ENCODE peak calls at places on chromosomes 11 and 22, in six cellular contexts. G, S, U, D, K and V are unnamed samples.

GRCh38 chr11:129280027-129280811 is 88.1 kb upstream of the ARHGAP32 start:
- DNase-seq in S (no peak), G (no peak), K (no peak), U (no peak), D (peak; percentile 58), V (peak; percentile 26)

GRCh38 chr22:50529416-50530279 is at the start of gene TYMP:
- DNase-seq in S (no peak), K (no peak), U (no peak), G (no peak), D (peak; percentile 19), V (no peak)

GRCh38 chr22:45709866-45710265 is 38.2 kb downstream of the ATXN10 start:
- DNase-seq in U (no peak), K (no peak), S (peak; percentile 77), D (no peak), G (no peak), V (no peak)

GRCh38 chr11:8221025-8221723 is 42.5 kb downstream of the LMO1 start:
- DNase-seq in K (no peak), D (no peak), G (no peak), U (no peak), S (no peak), V (no peak)

GRCh38 chr22:42074153-42074750 is at the start of gene PHETA2:
- DNase-seq in K (peak; percentile 49), G (no peak), S (no peak), U (no peak), D (no peak), V (no peak)

GRCh38 chr11:114036156-114036811 is 23.2 kb upstream of the ZBTB16 start:
- DNase-seq in K (peak; percentile 73), U (peak; percentile 71), D (peak; percentile 60), S (peak; percentile 72), G (no peak), V (peak; percentile 89)

GRCh38 chr22:29883045-29883830 is at the start of gene MTMR3:
- DNase-seq in U (peak; percentile 78), S (peak; percentile 89), K (peak; percentile 91), D (peak; percentile 73), G (peak; percentile 49), V (peak; percentile 92)

GRCh38 chr22:19351604-19352003 is 60.1 kb upstream of the CLTCL1 start:
- DNase-seq in K (no peak), S (no peak), G (no peak), U (no peak), D (no peak), V (no peak)

GRCh38 chr11:36452231-36452630 is 57.8 kb downstream of the TRAF6 start:
- DNase-seq in S (no peak), D (no peak), G (no peak), K (no peak), U (no peak), V (peak; percentile 90)

GRCh38 chr11:87254582-87254981 is 216.8 kb downstream of the TMEM135 start:
- DNase-seq in D (no peak), K (no peak), S (no peak), U (no peak), G (no peak), V (no peak)

DNA sequence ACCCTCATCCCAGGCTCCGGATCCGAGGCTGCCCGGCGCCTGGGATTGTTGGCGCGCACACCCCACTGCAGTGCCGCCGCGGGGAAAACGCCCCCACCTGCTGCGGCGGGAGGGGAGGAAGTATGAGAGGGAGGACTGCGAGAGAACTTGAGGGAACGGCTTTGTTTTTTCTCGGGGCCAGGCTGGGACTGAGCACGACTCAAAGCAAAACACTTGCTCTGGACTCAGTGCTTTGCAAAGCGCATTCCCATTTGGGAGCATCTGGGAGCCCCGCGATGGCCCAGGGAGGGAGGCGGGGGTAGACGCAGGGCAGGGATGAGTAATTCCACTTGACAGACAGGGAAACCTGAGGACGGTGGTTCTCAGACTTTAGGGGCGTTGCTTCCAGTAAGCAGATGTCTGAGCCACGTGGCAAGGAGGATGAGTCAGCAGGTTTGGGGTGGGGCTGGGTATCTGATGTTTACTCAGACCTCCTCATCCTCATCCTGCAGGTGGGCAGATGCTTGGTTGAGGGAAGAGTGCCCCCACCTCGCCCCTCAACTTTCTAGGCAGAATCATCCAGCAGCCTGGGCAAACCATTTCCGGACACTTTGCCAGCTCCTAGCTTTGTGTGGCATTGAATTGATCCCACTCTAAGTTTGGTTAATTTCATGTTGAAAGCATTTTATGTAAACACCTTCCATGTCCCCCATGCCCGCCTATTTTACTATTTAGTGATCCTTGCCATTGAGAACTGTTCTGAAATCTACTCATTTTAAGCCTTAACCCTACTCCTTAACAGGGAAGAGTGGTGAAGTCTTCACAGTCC is 1.5 kb downstream of the MIAT start:
- DNase-seq in D (no peak), K (peak; percentile 52), U (peak; percentile 82), G (no peak), S (peak; percentile 93), V (peak; percentile 84)
- TF ChIP-seq MYC in D (no peak), K (no peak), U (no peak), G (no peak), S (no peak), V (peak; percentile 90)

GRCh38 chr11:33083918-33084317 is 44.5 kb downstream of the TCP11L1 start:
- DNase-seq in K (no peak), U (no peak), S (no peak), D (no peak), G (no peak), V (no peak)

GRCh38 chr11:33086017-33086416 is 46.6 kb downstream of the TCP11L1 start:
- DNase-seq in D (peak; percentile 13), K (no peak), G (no peak), S (no peak), U (no peak), V (no peak)

GRCh38 chr11:33094157-33094556 is 54.8 kb downstream of the TCP11L1 start:
- DNase-seq in D (no peak), S (no peak), K (no peak), U (no peak), G (no peak), V (no peak)

GRCh38 chr11:33089776-33090175 is 50.4 kb downstream of the TCP11L1 start:
- DNase-seq in K (no peak), U (no peak), G (no peak), S (peak; percentile 17), D (no peak), V (no peak)
- TF ChIP-seq MYC in K (no peak), U (no peak), G (no peak), S (no peak), D (no peak), V (no peak)

GRCh38 chr22:49448546-49448945 is 379.1 kb downstream of the BRD1 start:
- DNase-seq in D (no peak), S (no peak), K (no peak), U (no peak), G (no peak), V (no peak)

GRCh38 chr22:49449377-49449776 is 378.3 kb downstream of the BRD1 start:
- DNase-seq in G (no peak), S (no peak), U (no peak), D (no peak), K (no peak), V (no peak)

GRCh38 chr22:49451070-49451840 is 376.4 kb downstream of the BRD1 start:
- DNase-seq in U (no peak), S (no peak), K (no peak), G (no peak), D (no peak), V (no peak)

GRCh38 chr22:49450521-49450920 is 377.2 kb downstream of the BRD1 start:
- DNase-seq in U (no peak), S (no peak), K (no peak), G (no peak), D (no peak), V (no peak)

DNA sequence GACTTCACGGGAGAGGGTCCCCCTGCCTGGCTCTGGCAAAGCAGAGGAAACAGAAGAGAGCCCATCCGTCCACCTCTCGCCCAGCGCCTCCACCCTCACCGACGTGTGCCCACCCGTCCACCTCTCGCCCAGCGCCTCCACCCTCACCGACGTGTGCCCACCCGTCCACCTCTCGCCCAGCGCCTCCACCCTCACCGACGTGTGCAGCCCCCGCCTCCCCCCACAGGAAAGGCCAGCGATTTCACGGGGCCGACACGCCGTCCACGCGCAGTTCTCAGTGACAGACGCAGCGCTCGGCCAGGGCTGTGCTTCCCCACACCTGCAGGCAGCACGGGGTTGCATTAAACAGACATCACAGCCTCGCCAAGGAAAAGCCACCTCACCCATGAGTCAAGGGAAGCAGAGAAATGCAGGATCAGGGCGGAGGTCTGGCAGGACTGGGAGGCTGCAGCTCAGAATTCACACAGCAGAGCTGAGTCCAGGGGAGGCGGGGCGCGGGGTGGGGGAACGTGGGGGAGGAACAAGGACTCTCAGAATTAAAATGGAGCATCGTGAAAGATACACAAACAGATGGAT is 377.8 kb downstream of the BRD1 start:
- DNase-seq in S (no peak), D (no peak), K (no peak), U (no peak), G (no peak), V (no peak)
- TF ChIP-seq MYC in S (no peak), D (no peak), K (no peak), U (no peak), G (no peak), V (no peak)

DNA sequence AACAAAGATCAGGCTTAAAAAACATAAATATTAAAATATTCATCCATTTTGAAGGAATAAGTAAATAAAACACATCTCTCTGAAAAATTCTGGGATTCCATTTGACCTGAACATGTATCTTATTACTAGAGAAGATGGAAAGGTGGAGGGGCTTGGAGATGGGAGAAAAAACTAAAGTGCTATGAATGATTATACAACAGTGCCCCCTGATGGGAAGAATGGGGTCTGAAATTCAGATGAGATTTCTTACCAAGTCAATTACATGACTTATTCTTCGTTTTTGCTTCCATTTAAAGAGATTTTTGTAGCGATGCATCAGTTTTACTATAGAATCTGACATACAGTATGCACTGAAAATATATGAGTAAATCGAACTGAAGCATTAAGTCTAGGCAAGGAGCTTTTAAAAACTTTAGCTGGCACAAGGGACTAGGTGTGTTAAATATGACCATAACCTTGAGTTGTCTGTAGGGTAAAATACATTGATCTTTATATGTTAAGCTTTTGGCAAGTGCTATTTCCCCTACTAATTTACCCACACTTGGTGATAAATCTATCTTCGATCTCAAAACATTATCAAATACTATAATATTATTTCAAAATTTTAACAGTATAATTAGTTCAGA is 718.8 kb downstream of the CNTN5 start:
- DNase-seq in S (peak; percentile 32), U (peak; percentile 8), D (peak; percentile 17), K (no peak), G (no peak), V (peak; percentile 53)
- TF ChIP-seq MYC in S (no peak), U (no peak), D (no peak), K (no peak), G (no peak), V (no peak)

GRCh38 chr11:10660323-10660722 is 33.2 kb downstream of the IRAG1 start:
- DNase-seq in S (no peak), G (no peak), U (no peak), D (no peak), K (no peak), V (no peak)

GRCh38 chr11:10655931-10656576 is 37.5 kb downstream of the IRAG1 start:
- DNase-seq in G (no peak), U (no peak), K (no peak), D (no peak), S (no peak), V (no peak)

GRCh38 chr11:10657308-10658271 is 36.0 kb downstream of the IRAG1 start:
- DNase-seq in U (peak; percentile 51), G (peak; percentile 57), D (no peak), S (peak; percentile 25), K (peak; percentile 54), V (no peak)

GRCh38 chr11:10658621-10659338 is 34.8 kb downstream of the IRAG1 start:
- DNase-seq in S (no peak), K (no peak), D (no peak), U (no peak), G (no peak), V (no peak)

GRCh38 chr11:10659339-10660216 is 34.0 kb downstream of the IRAG1 start:
- DNase-seq in S (peak; percentile 84), U (peak; percentile 75), K (peak; percentile 90), D (peak; percentile 91), G (no peak), V (peak; percentile 87)
- TF ChIP-seq MYC in S (no peak), U (no peak), K (no peak), D (no peak), G (no peak), V (no peak)